ENCODE peak calls at places on chromosomes 12 and 14, in four cellular contexts. E is fibroblast of lung; F is AG04449; V is CD8-positive, alpha-beta T cell. Q is an unnamed sample.

GRCh38 chr12:106934277-106934676 is 21.4 kb upstream of the TMEM263 start:
- DNase-seq in V (no peak), F (no peak), E (no peak), Q (no peak)

GRCh38 chr14:69964841-69965240 is 85.6 kb downstream of the SMOC1 start:
- DNase-seq in V (no peak), E (no peak), F (no peak), Q (no peak)

GRCh38 chr12:98154850-98155249 is 360.5 kb upstream of the TMPO start:
- DNase-seq in F (no peak), E (peak; percentile 61), V (no peak), Q (no peak)

GRCh38 chr12:1870998-1871917 is 47.2 kb downstream of the CACNA2D4 start:
- DNase-seq in F (no peak), V (no peak), E (no peak), Q (no peak)

GRCh38 chr12:79262938-79263337 is 398.4 kb downstream of the SYT1 start:
- DNase-seq in E (peak; percentile 93), V (no peak), F (no peak), Q (no peak)

GRCh38 chr14:61973981-61974380 is 211.8 kb downstream of the SNAPC1 start:
- DNase-seq in E (peak; percentile 83), V (no peak), F (peak; percentile 37), Q (no peak)

GRCh38 chr12:617304-617915 is 45.8 kb downstream of the NINJ2 start:
- DNase-seq in E (no peak), F (no peak), V (no peak), Q (no peak)

GRCh38 chr12:88896958-88897357 is 316.7 kb upstream of the KITLG start:
- DNase-seq in E (peak; percentile 71), F (no peak), V (no peak), Q (no peak)

GRCh38 chr12:47771304-47771703 is 1.7 kb upstream of the SLC48A1 start:
- DNase-seq in E (no peak), F (no peak), V (no peak), Q (no peak)

GRCh38 chr14:74599201-74599809 is 12.7 kb downstream of the LTBP2 start:
- DNase-seq in F (no peak), E (no peak), V (no peak), Q (no peak)

GRCh38 chr14:90611936-90612335 is 204.3 kb downstream of the TTC7B start:
- DNase-seq in V (no peak), E (no peak), F (no peak), Q (no peak)

GRCh38 chr12:64618953-64619590 is 8.8 kb downstream of the RASSF3 start:
- DNase-seq in E (peak; percentile 37), V (no peak), F (no peak), Q (no peak)

GRCh38 chr14:78543433-78543832 is 373.3 kb downstream of the NRXN3 start:
- DNase-seq in F (no peak), E (no peak), V (no peak), Q (no peak)

GRCh38 chr12:59886131-59886751 is 290.4 kb downstream of the SLC16A7 start:
- DNase-seq in E (no peak), F (no peak), V (no peak), Q (no peak)

GRCh38 chr12:26869908-26870459 is 37.0 kb upstream of the ITPR2 start:
- DNase-seq in F (no peak), E (no peak), V (no peak), Q (no peak)

GRCh38 chr14:50736932-50737419 is 68.9 kb upstream of the SAV1 start:
- DNase-seq in E (no peak), F (no peak), V (no peak), Q (no peak)

GRCh38 chr12:15171015-15171646 is 50.1 kb downstream of the RERG start:
- DNase-seq in V (no peak), E (peak; percentile 26), F (no peak), Q (no peak)

GRCh38 chr14:64680013-64680674 is 24.1 kb upstream of the PLEKHG3 start:
- DNase-seq in E (peak; percentile 24), V (no peak), F (no peak), Q (peak; percentile 97)

GRCh38 chr14:101539929-101540328 is 21.4 kb upstream of the DIO3 start:
- DNase-seq in F (no peak), E (no peak), V (no peak), Q (no peak)

GRCh38 chr12:51393676-51394545 is 2.7 kb upstream of the GALNT6 start:
- DNase-seq in E (peak; percentile 95), F (peak; percentile 84), V (peak; percentile 65), Q (peak; percentile 88)

GRCh38 chr12:1618489-1618888 is 10.5 kb upstream of the WNT5B start:
- DNase-seq in F (no peak), E (peak; percentile 37), V (no peak), Q (no peak)

GRCh38 chr12:109822951-109823411 is 10.2 kb downstream of the TRPV4 start:
- DNase-seq in V (no peak), F (no peak), E (peak; percentile 34), Q (no peak)

DNA sequence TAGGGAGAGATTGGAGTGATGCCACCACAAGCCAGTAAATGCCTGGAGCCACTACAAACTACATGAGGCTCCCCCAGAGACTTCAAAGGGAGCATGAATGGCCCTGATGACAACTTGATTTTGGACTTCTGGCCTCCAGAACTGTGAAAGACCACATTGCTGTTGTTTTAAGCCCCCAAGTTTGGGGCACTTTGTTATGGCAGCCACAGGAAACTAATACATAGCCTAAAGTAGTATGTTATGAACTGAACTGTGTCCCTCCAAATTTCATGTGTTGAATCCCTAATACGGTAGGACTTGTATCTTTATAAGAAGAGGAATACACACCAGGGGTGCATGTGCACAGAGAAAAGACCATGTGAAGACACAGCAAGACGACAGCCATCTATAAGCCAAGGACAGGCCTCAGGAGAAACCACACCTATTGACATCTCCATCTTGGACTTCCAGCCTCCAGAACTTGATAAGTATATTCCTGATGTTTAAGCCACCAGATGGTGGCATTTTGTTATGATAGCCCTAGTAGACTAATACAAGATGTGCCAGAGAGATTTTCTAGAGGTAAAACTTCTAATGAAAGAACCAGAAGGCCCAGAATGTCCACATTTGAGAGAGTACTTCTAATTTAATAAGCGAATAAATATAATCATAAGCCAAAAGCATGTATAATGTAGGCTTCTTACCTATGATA is 127.1 kb upstream of the BMP4 start:
- DNase-seq in E (no peak), V (no peak), F (no peak), Q (no peak)
- H3K4me3 ChIP-seq in E (no peak overlapping the region), V (no peak overlapping the region), F (no peak overlapping the region), Q (no peak overlapping the region)

GRCh38 chr14:104140463-104141331 is 2.3 kb downstream of the KIF26A start:
- DNase-seq in E (no peak), V (no peak), F (no peak), Q (peak; percentile 58)

GRCh38 chr14:104138891-104139459 is 588 bp downstream of the KIF26A start:
- DNase-seq in F (no peak), V (no peak), E (no peak), Q (peak; percentile 70)

GRCh38 chr14:104138098-104138890 is at the start of gene KIF26A:
- DNase-seq in F (no peak), E (no peak), V (peak; percentile 39), Q (peak; percentile 73)

GRCh38 chr14:104140213-104140462 is 1.8 kb downstream of the KIF26A start:
- DNase-seq in F (no peak), E (no peak), V (no peak), Q (no peak)

DNA sequence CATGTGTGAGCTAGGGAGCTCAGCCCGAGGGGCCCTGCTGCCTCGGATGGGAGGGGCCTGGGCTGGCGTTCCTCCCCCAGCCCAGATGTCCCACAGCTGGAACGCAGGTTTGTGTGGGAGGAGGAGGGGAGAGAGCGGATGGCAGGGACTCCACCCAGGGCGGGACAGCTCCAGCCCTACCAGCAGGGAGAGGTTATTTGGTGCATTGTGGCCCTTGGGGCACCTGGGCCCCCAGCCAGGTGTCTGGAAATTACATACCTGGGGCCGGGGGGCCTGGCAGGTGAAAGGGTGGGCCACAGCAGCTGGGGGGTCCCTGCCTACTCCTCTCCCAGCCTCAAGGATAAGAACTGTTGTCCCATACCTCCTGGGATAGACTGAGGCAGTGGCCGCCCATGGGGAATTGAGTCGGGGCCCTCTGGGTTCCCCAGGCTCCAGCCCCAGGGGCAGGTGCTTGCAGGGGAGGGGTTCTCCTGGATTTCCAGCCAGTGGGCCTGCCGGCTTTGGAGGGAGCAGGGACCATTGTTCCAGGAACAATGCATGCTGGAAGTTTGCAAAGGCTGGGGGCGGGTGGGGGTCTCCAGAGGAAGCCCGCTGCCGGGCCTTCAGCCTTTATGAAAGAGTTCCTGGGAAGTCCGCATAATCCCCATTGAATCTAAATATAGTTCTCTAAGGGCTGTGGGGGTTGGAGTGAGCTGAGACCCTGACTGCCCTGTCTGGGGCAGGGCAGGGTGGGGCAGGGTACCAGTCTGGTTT is 1.2 kb downstream of the KIF26A start:
- DNase-seq in E (no peak), F (no peak), V (no peak), Q (peak; percentile 60)
- H3K4me3 ChIP-seq in E (no peak overlapping the region), F (no peak overlapping the region), V (no peak overlapping the region), Q (peak overlapping the region; percentile 39)

GRCh38 chr14:54784657-54785056 is 118.0 kb downstream of the GCH1 start:
- DNase-seq in V (no peak), E (no peak), F (no peak), Q (no peak)

GRCh38 chr14:54785111-54785777 is 117.4 kb downstream of the GCH1 start:
- DNase-seq in V (no peak), E (no peak), F (no peak), Q (no peak)

GRCh38 chr14:54782803-54783659 is 119.6 kb downstream of the GCH1 start:
- DNase-seq in V (no peak), F (no peak), E (no peak), Q (no peak)

GRCh38 chr14:54783660-54784015 is 119.0 kb downstream of the GCH1 start:
- DNase-seq in E (no peak), V (no peak), F (no peak), Q (no peak)

GRCh38 chr14:54784060-54784459 is 118.6 kb downstream of the GCH1 start:
- DNase-seq in E (no peak), F (no peak), V (no peak), Q (no peak)
- H3K4me3 ChIP-seq in E (no peak overlapping the region), F (no peak overlapping the region), V (no peak overlapping the region), Q (no peak overlapping the region)

GRCh38 chr12:126899926-126900792 is 1366.8 kb upstream of the TMEM132C start:
- DNase-seq in F (no peak), V (no peak), E (no peak), Q (no peak)
- H3K4me3 ChIP-seq in F (no peak overlapping the region), V (no peak overlapping the region), E (no peak overlapping the region), Q (no peak overlapping the region)

DNA sequence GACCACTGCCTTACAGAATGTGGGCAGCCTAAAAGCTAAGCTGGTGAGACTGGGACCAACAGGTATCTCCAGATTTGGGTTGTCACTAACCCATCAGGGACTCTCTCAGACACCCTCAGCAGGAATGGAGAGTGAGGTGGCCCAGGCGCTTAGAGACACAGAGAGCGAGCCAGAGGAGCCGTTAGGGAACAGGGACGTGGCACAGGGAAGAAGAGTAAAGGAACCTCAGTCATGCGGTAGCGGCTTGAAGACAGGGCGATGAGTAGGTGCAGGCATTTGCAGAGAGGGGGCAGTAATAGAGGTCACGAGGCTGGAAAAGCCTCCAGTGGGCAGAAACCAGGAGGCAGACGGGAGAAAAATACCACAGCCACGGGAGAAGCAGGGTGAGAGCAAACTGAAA is 158.0 kb upstream of the CCND2 start:
- DNase-seq in V (no peak), E (no peak), F (no peak), Q (peak; percentile 41)
- H3K4me3 ChIP-seq in V (no peak overlapping the region), E (no peak overlapping the region), F (no peak overlapping the region), Q (no peak overlapping the region)